ENCODE peak calls at places on chromosome 18, in ten cellular contexts. N is hepatocyte; L is Peyer's patch; J is heart right ventricle; G is CD8-positive, alpha-beta T cell; M is PC-3; E is IMR-90; U is breast epithelium; F is thoracic aorta; Q is stomach. Z is an unnamed sample.

GRCh38 chr18:26656944-26657536 is 108.7 kb upstream of the KCTD1 start:
- DNase-seq in N (peak; percentile 85), L (no peak), J (peak; percentile 86), G (no peak), M (peak; percentile 68), E (peak; percentile 36), U (peak; percentile 66), F (no peak), Q (peak; percentile 85), Z (peak; percentile 82)

GRCh38 chr18:26309283-26309682 is 83.0 kb downstream of the TAF4B start:
- DNase-seq in N (no peak), L (no peak), J (no peak), G (no peak), M (peak; percentile 27), E (peak; percentile 60), U (no peak), F (no peak), Q (no peak), Z (no peak)

GRCh38 chr18:24631238-24632025 is 171.0 kb downstream of the HRH4 start:
- DNase-seq in N (no peak), L (no peak), J (peak; percentile 12), G (no peak), M (no peak), E (peak; percentile 15), U (no peak), F (no peak), Q (no peak), Z (no peak)

GRCh38 chr18:74411475-74411874 is 45.6 kb downstream of the DIPK1C start:
- DNase-seq in N (no peak), L (no peak), J (no peak), G (no peak), M (no peak), E (no peak), U (no peak), F (no peak), Q (peak; percentile 14), Z (no peak)

GRCh38 chr18:62505669-62506494 is 16.9 kb upstream of the ZCCHC2 start:
- DNase-seq in N (no peak), L (no peak), J (no peak), G (no peak), M (peak; percentile 27), E (no peak), U (no peak), F (no peak), Q (no peak), Z (no peak)

GRCh38 chr18:50424877-50425690 is 50.2 kb downstream of the SKA1 start:
- DNase-seq in N (peak; percentile 77), L (no peak), J (peak; percentile 30), G (no peak), M (no peak), E (peak; percentile 50), U (no peak), F (no peak), Q (peak; percentile 75), Z (peak; percentile 97)

GRCh38 chr18:48459471-48459870 is 50.3 kb upstream of the ZBTB7C start:
- DNase-seq in N (no peak), L (no peak), J (no peak), G (no peak), M (no peak), E (no peak), U (no peak), F (no peak), Q (no peak), Z (no peak)

GRCh38 chr18:39958876-39959275 is 1996.2 kb upstream of the PIK3C3 start:
- DNase-seq in N (no peak), L (no peak), J (no peak), G (no peak), M (no peak), E (no peak), U (no peak), F (no peak), Q (no peak), Z (no peak)

GRCh38 chr18:13605901-13606300 is 120.5 kb downstream of the FAM210A start:
- DNase-seq in N (no peak), L (no peak), J (no peak), G (no peak), M (no peak), E (no peak), U (no peak), F (no peak), Q (no peak), Z (no peak)

GRCh38 chr18:3924455-3924854 is 474.5 kb downstream of the TGIF1 start:
- DNase-seq in N (no peak), L (no peak), J (no peak), G (no peak), M (no peak), E (no peak), U (no peak), F (no peak), Q (no peak), Z (no peak)

GRCh38 chr18:25061345-25061744 is 290.6 kb downstream of the ZNF521 start:
- DNase-seq in N (no peak), L (no peak), J (no peak), G (no peak), M (no peak), E (no peak), U (no peak), F (no peak), Q (no peak), Z (no peak)

GRCh38 chr18:33914399-33914798 is 310.3 kb downstream of the NOL4 start:
- DNase-seq in N (no peak), L (no peak), J (no peak), G (no peak), M (peak; percentile 39), E (no peak), U (no peak), F (no peak), Q (no peak), Z (no peak)

GRCh38 chr18:28284132-28284531 is 107.2 kb upstream of the CDH2 start:
- DNase-seq in N (peak; percentile 7), L (no peak), J (no peak), G (no peak), M (peak; percentile 94), E (peak; percentile 86), U (no peak), F (no peak), Q (no peak), Z (no peak)

GRCh38 chr18:78976697-78977626 is 2.7 kb upstream of the SALL3 start:
- DNase-seq in N (no peak), L (no peak), J (no peak), G (no peak), M (no peak), E (no peak), U (no peak), F (no peak), Q (no peak), Z (no peak)

GRCh38 chr18:21164746-21165145 is 53.1 kb upstream of the ROCK1 start:
- DNase-seq in N (no peak), L (no peak), J (no peak), G (no peak), M (no peak), E (no peak), U (no peak), F (no peak), Q (no peak), Z (no peak)

GRCh38 chr18:47756364-47757016 is 174.0 kb downstream of the SMAD2 start:
- DNase-seq in N (peak; percentile 80), L (peak; percentile 22), J (peak; percentile 49), G (no peak), M (peak; percentile 51), E (peak; percentile 33), U (no peak), F (no peak), Q (peak; percentile 74), Z (peak; percentile 62)

GRCh38 chr18:7921938-7922587 is 354.9 kb downstream of the PTPRM start:
- DNase-seq in N (peak; percentile 39), L (no peak), J (no peak), G (no peak), M (peak; percentile 97), E (peak; percentile 59), U (no peak), F (no peak), Q (no peak), Z (no peak)

GRCh38 chr18:8975624-8976023 is 126.9 kb upstream of the NDUFV2 start:
- DNase-seq in N (no peak), L (no peak), J (no peak), G (no peak), M (no peak), E (no peak), U (no peak), F (no peak), Q (no peak), Z (no peak)

GRCh38 chr18:8389391-8390340 is 219.6 kb upstream of the RAB12 start:
- DNase-seq in N (peak; percentile 82), L (no peak), J (peak; percentile 59), G (no peak), M (peak; percentile 86), E (peak; percentile 78), U (no peak), F (no peak), Q (peak; percentile 78), Z (peak; percentile 74)

GRCh38 chr18:80201739-80202138 is 45.6 kb downstream of the PARD6G start:
- DNase-seq in N (no peak), L (no peak), J (no peak), G (no peak), M (no peak), E (no peak), U (no peak), F (no peak), Q (no peak), Z (no peak)
- H3K27me3 ChIP-seq in N (no peaks in the 10 kb centered on the region), L (no peaks in the 10 kb centered on the region), J (peaks cover 8% of the 10 kb centered on the region), G (no peaks in the 10 kb centered on the region), M (no peaks in the 10 kb centered on the region), E (no peaks in the 10 kb centered on the region), U (no peaks in the 10 kb centered on the region), F (no peaks in the 10 kb centered on the region), Q (no peaks in the 10 kb centered on the region), Z (no peaks in the 10 kb centered on the region)

GRCh38 chr18:65749881-65750280 is 931 bp upstream of the CDH7 start:
- DNase-seq in N (no peak), L (no peak), J (no peak), G (no peak), M (no peak), E (no peak), U (no peak), F (no peak), Q (no peak), Z (no peak)
- H3K4me1 ChIP-seq in N (no peaks in the 10 kb centered on the region), L (no peaks in the 10 kb centered on the region), J (no peaks in the 10 kb centered on the region), G (no peaks in the 10 kb centered on the region), M (peaks cover 54% of the 10 kb centered on the region), E (no peaks in the 10 kb centered on the region), U (no peaks in the 10 kb centered on the region), F (no peaks in the 10 kb centered on the region), Q (no peaks in the 10 kb centered on the region), Z (peaks cover 15% of the 10 kb centered on the region)

GRCh38 chr18:37396981-37397720 is 168.4 kb downstream of the CELF4 start:
- DNase-seq in N (no peak), L (no peak), J (no peak), G (no peak), M (no peak), E (peak; percentile 7), U (no peak), F (no peak), Q (no peak), Z (no peak)
- H3K27me3 ChIP-seq in N (peaks cover 29% of the 10 kb centered on the region), L (no peaks in the 10 kb centered on the region), J (no peaks in the 10 kb centered on the region), G (no peaks in the 10 kb centered on the region), M (no peaks in the 10 kb centered on the region), E (peaks cover 4% of the 10 kb centered on the region), U (peaks cover 4% of the 10 kb centered on the region), F (no peaks in the 10 kb centered on the region), Q (peaks cover 10% of the 10 kb centered on the region), Z (peaks cover 3% of the 10 kb centered on the region)

GRCh38 chr18:69397096-69397495 is 3.6 kb upstream of the DOK6 start:
- DNase-seq in N (no peak), L (no peak), J (no peak), G (no peak), M (peak; percentile 12), E (peak; percentile 6), U (no peak), F (no peak), Q (no peak), Z (no peak)
- H3K4me1 ChIP-seq in N (no peaks in the 10 kb centered on the region), L (no peaks in the 10 kb centered on the region), J (peaks cover 4% of the 10 kb centered on the region), G (peaks cover 5% of the 10 kb centered on the region), M (no peaks in the 10 kb centered on the region), E (no peaks in the 10 kb centered on the region), U (no peaks in the 10 kb centered on the region), F (peaks cover 6% of the 10 kb centered on the region), Q (no peaks in the 10 kb centered on the region), Z (peaks cover 15% of the 10 kb centered on the region)

Z was measured in body of pancreas.